ENCODE peak calls at places on chromosomes 3 and 15, in five cellular contexts. R is activated T-helper 1 cell treated with anti-CD3 and anti-CD28 coated beads, Interleukin-2, amount 50 U/mL, for 16 hours; G is endothelial cell of umbilical vein; Z is AG09319; P is posterior cingulate gyrus. F is an unnamed sample.
A peak's percentile ranks its signal among the peaks of the same experiment; 100 is the strongest.

GRCh38 chr3:55405436-55405835 is 81.7 kb downstream of the WNT5A start:
- DNase-seq in Z (no peak), G (no peak), R (no peak), P (no peak), F (no peak)

GRCh38 chr3:189586941-189587687 is 44.1 kb upstream of the TP63 start:
- DNase-seq in R (no peak), Z (no peak), G (no peak), P (no peak), F (no peak)

GRCh38 chr3:81339040-81339845 is 422.2 kb downstream of the GBE1 start:
- DNase-seq in Z (no peak), R (no peak), G (peak; percentile 48), P (no peak), F (no peak)

GRCh38 chr15:78391781-78392180 is 46.2 kb upstream of the IREB2 start:
- DNase-seq in P (no peak), R (no peak), Z (no peak), G (no peak), F (no peak)

GRCh38 chr3:40585381-40586016 is 60.7 kb downstream of the ZNF621 start:
- DNase-seq in G (no peak), R (no peak), Z (no peak), P (no peak), F (no peak)

GRCh38 chr3:13282986-13283876 is 136.9 kb downstream of the NUP210 start:
- DNase-seq in G (no peak), R (no peak), P (peak; percentile 78), Z (no peak), F (no peak)

GRCh38 chr3:113532698-113533533 is 561 bp downstream of the SIDT1 start:
- DNase-seq in R (peak; percentile 18), Z (no peak), P (peak; percentile 81), G (peak; percentile 23), F (no peak)

GRCh38 chr15:32923176-32923575 is 205.4 kb downstream of the GREM1 start:
- DNase-seq in Z (no peak), G (no peak), P (no peak), R (no peak), F (no peak)

GRCh38 chr15:65982941-65983340 is 113.7 kb downstream of the RAB11A start:
- DNase-seq in P (no peak), G (no peak), R (no peak), Z (no peak), F (no peak)

GRCh38 chr15:83581381-83581780 is 72.5 kb upstream of the ADAMTSL3 start:
- DNase-seq in R (no peak), G (no peak), Z (no peak), P (no peak), F (no peak)

GRCh38 chr3:45143673-45144670 is 2.2 kb downstream of the CDCP1 start:
- DNase-seq in R (no peak), P (no peak), Z (no peak), G (no peak), F (no peak)

GRCh38 chr3:33144433-33144832 is 30.6 kb downstream of the CRTAP start:
- DNase-seq in R (no peak), P (no peak), Z (no peak), G (no peak), F (no peak)

GRCh38 chr3:46946416-46946815 is 30.1 kb downstream of the CCDC12 start:
- DNase-seq in Z (no peak), R (no peak), G (no peak), P (peak; percentile 53), F (no peak)

GRCh38 chr15:66184936-66185790 is 68.4 kb downstream of the MEGF11 start:
- DNase-seq in G (no peak), P (peak; percentile 63), R (no peak), Z (no peak), F (no peak)

GRCh38 chr15:90979582-90979981 is 14.8 kb downstream of the PRC1 start:
- DNase-seq in Z (no peak), P (no peak), R (no peak), G (no peak), F (no peak)

GRCh38 chr15:70569139-70569717 is 194.1 kb downstream of the UACA start:
- DNase-seq in G (peak; percentile 71), R (no peak), P (no peak), Z (peak; percentile 62), F (peak; percentile 57)

GRCh38 chr3:146970236-146970635 is 365.1 kb upstream of the PLSCR5 start:
- DNase-seq in G (no peak), P (no peak), R (no peak), Z (no peak), F (no peak)

GRCh38 chr3:159252274-159252673 is 450.4 kb downstream of the MFSD1 start:
- DNase-seq in Z (no peak), G (peak; percentile 76), P (no peak), R (no peak), F (no peak)

F was measured in epithelial cell of proximal tubule.